ENCODE peak calls at places on chromosomes 7 and 10, in six cellular contexts. D, X, O, S, H and K are unnamed samples.

GRCh38 chr7:37987732-37988131 is 67.3 kb downstream of the EPDR1 start:
- DNase-seq in D (no peak), X (no peak), O (peak; percentile 37), S (no peak), H (no peak), K (no peak)

GRCh38 chr10:77927343-77928256 is 1.0 kb upstream of the DLG5 start:
- DNase-seq in D (no peak), X (no peak), O (no peak), S (no peak), H (no peak), K (no peak)

GRCh38 chr7:76191783-76192240 is 9.9 kb upstream of the SRRM3 start:
- DNase-seq in D (peak; percentile 24), X (no peak), O (no peak), S (peak; percentile 37), H (peak; percentile 72), K (no peak)

GRCh38 chr7:120805636-120806388 is 52.1 kb downstream of the TSPAN12 start:
- DNase-seq in D (peak; percentile 66), X (peak; percentile 67), O (peak; percentile 42), S (no peak), H (peak; percentile 59), K (no peak)

GRCh38 chr7:763762-764161 is 36.7 kb upstream of the PRKAR1B start:
- DNase-seq in D (no peak), X (no peak), O (no peak), S (no peak), H (no peak), K (no peak)

GRCh38 chr7:2713370-2713769 is 25.4 kb downstream of the AMZ1 start:
- DNase-seq in D (no peak), X (no peak), O (no peak), S (no peak), H (peak; percentile 73), K (no peak)

GRCh38 chr7:13990319-13990983 is 985 bp upstream of the ETV1 start:
- DNase-seq in D (no peak), X (peak; percentile 22), O (peak; percentile 59), S (peak; percentile 14), H (peak; percentile 48), K (no peak)

GRCh38 chr7:127396184-127396583 is 3.7 kb upstream of the ZNF800 start:
- DNase-seq in D (peak; percentile 60), X (no peak), O (peak; percentile 48), S (no peak), H (no peak), K (no peak)

GRCh38 chr7:156473476-156474240 is 166.9 kb upstream of the RNF32 start:
- DNase-seq in D (peak; percentile 42), X (no peak), O (no peak), S (no peak), H (peak; percentile 76), K (no peak)

GRCh38 chr10:79162861-79163662 is 94.3 kb downstream of the ZMIZ1 start:
- DNase-seq in D (no peak), X (no peak), O (no peak), S (no peak), H (no peak), K (no peak)

GRCh38 chr10:7583626-7584025 is 83.1 kb downstream of the ITIH5 start:
- DNase-seq in D (no peak), X (no peak), O (no peak), S (no peak), H (no peak), K (no peak)

GRCh38 chr10:3469639-3470020 is 297.0 kb upstream of the PITRM1 start:
- DNase-seq in D (no peak), X (no peak), O (no peak), S (peak; percentile 37), H (no peak), K (no peak)

GRCh38 chr10:63866075-63866746 is 345.0 kb downstream of the REEP3 start:
- DNase-seq in D (peak; percentile 46), X (peak; percentile 20), O (peak; percentile 42), S (peak; percentile 9), H (peak; percentile 74), K (no peak)

GRCh38 chr7:100088621-100089457 is at the start of gene COPS6:
- DNase-seq in D (peak; percentile 81), X (peak; percentile 75), O (peak; percentile 86), S (peak; percentile 42), H (peak; percentile 97), K (no peak)

GRCh38 chr7:72278550-72278949 is 133.6 kb downstream of the CALN1 start:
- DNase-seq in D (no peak), X (no peak), O (no peak), S (no peak), H (no peak), K (no peak)

GRCh38 chr7:1268076-1268815 is 35.6 kb downstream of the UNCX start:
- DNase-seq in D (no peak), X (no peak), O (no peak), S (no peak), H (no peak), K (no peak)

GRCh38 chr7:46145412-46145811 is 224.3 kb upstream of the IGFBP3 start:
- DNase-seq in D (no peak), X (peak; percentile 37), O (no peak), S (peak; percentile 89), H (no peak), K (peak; percentile 96)

GRCh38 chr10:87504307-87504666 is 406 bp upstream of the MINPP1 start:
- DNase-seq in D (peak; percentile 0), X (no peak), O (no peak), S (peak; percentile 49), H (no peak), K (no peak)

GRCh38 chr10:87504667-87505365 is at the start of gene MINPP1:
- DNase-seq in D (peak; percentile 64), X (peak; percentile 69), O (peak; percentile 82), S (peak; percentile 51), H (peak; percentile 95), K (peak; percentile 56)

GRCh38 chr10:87506988-87507387 is 2.3 kb downstream of the MINPP1 start:
- DNase-seq in D (no peak), X (no peak), O (no peak), S (no peak), H (no peak), K (no peak)

GRCh38 chr10:87503892-87504291 is 801 bp upstream of the MINPP1 start:
- DNase-seq in D (no peak), X (no peak), O (no peak), S (peak; percentile 8), H (peak; percentile 14), K (no peak)

DNA sequence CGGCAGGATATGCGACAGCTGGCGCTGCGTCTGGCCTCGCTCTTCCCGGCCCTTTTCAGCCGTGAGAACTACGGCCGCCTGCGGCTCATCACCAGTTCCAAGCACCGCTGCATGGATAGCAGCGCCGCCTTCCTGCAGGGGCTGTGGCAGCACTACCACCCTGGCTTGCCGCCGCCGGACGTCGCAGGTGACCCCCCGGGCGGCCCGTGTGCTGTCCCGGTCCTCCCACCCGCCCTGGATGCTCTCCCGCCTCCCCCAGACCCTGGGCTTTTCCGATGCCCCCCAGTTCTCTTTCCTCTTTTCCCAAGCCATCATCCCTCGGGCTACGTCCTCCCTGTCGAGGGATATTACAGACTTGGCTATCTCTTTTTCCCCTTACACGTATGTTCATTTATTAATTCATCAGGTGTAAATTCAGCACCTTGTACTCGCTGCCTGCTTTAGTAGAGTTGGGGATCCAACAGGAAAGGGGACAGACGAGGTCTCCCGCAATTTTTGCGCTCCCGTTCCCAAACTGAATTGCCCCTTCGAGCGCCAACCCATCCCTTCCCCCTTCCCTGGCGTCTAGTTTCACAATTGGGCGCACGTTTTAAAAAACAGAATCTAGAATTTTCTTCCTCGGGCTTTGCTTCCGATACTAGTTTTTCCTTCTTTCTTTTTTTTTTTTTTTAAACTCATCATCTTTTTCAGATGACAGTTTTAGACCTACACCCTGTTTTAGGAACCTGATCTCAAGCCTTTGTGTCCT is 847 bp downstream of the MINPP1 start:
- DNase-seq in D (peak; percentile 65), X (no peak), O (peak; percentile 37), S (no peak), H (peak; percentile 82), K (no peak)
- TF ChIP-seq CTCF in D (peak; percentile 63), X (peak; percentile 28), O (peak; percentile 8), S (peak; percentile 75), H (peak; percentile 59), K (peak; percentile 67)

DNA sequence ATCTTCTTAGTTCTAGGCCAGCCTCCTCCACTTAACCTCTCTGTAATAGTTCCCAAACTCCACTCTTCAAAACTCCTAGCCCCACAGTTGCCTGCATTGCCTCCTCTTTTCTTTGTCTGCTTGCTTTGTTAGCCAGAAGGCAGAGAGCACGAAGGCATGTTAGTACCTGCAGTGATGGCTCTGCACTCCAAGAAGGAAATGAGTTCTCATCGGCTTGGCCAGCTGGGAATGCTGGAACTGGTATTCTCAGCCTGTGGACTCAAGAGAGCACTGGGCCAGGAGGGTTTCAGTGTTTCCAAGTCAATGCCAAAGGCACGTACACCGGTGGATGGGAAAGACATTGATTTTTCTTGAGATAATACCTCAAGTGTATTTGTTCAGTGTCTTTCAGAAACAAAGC is 66.3 kb upstream of the HABP2 start:
- DNase-seq in D (no peak), X (no peak), O (peak; percentile 25), S (peak; percentile 17), H (no peak), K (no peak)
- H3K27ac ChIP-seq in D (no peak overlapping the region), X (no peak overlapping the region), O (no peak overlapping the region), S (no peak overlapping the region), H (no peak overlapping the region), K (no peak overlapping the region)

GRCh38 chr10:110165239-110165638 is 42.2 kb upstream of the MXI1 start:
- DNase-seq in D (no peak), X (no peak), O (no peak), S (no peak), H (no peak), K (no peak)

GRCh38 chr10:110163841-110164240 is 43.6 kb upstream of the MXI1 start:
- DNase-seq in D (no peak), X (no peak), O (no peak), S (no peak), H (no peak), K (no peak)

GRCh38 chr10:110163192-110163773 is 44.1 kb upstream of the MXI1 start:
- DNase-seq in D (no peak), X (no peak), O (no peak), S (no peak), H (no peak), K (no peak)

GRCh38 chr10:110165867-110166266 is 41.5 kb upstream of the MXI1 start:
- DNase-seq in D (no peak), X (no peak), O (peak; percentile 21), S (no peak), H (no peak), K (no peak)

GRCh38 chr10:110162749-110163148 is 44.7 kb upstream of the MXI1 start:
- DNase-seq in D (no peak), X (no peak), O (no peak), S (no peak), H (no peak), K (no peak)
- TF ChIP-seq CTCF in D (peak; percentile 36), X (no peak), O (no peak), S (no peak), H (no peak), K (no peak)

GRCh38 chr10:49282306-49282705 is 16.7 kb upstream of the C10orf71 start:
- DNase-seq in D (no peak), X (no peak), O (no peak), S (no peak), H (no peak), K (no peak)

GRCh38 chr10:49282879-49283321 is 16.1 kb upstream of the C10orf71 start:
- DNase-seq in D (no peak), X (no peak), O (no peak), S (no peak), H (no peak), K (no peak)

GRCh38 chr10:49283491-49283890 is 15.5 kb upstream of the C10orf71 start:
- DNase-seq in D (no peak), X (no peak), O (no peak), S (no peak), H (no peak), K (no peak)

GRCh38 chr10:49280001-49280408 is 19.0 kb upstream of the C10orf71 start:
- DNase-seq in D (no peak), X (no peak), O (no peak), S (peak; percentile 7), H (no peak), K (no peak)

GRCh38 chr10:49281461-49281860 is 17.5 kb upstream of the C10orf71 start:
- DNase-seq in D (no peak), X (no peak), O (no peak), S (no peak), H (peak; percentile 28), K (no peak)
- H3K27ac ChIP-seq in D (no peak overlapping the region), X (no peak overlapping the region), O (no peak overlapping the region), S (no peak overlapping the region), H (no peak overlapping the region), K (no peak overlapping the region)